ENCODE peak calls at places on chromosomes 3 and 15, in five cellular contexts. H is LoVo; G is stimulated activated CD4-positive, alpha-beta T cell treated with anti-CD3 and anti-CD28 coated beads, Interleukin-4, amount 100 ng/mL, for 48 hours; B is HEK293T; R is activated CD4-positive, alpha-beta T cell treated with anti-CD3 and anti-CD28 coated beads, Interleukin-2, amount 50 U/mL, for 48 hours. D is an unnamed sample.

GRCh38 chr3:184299488-184300376 is 691 bp downstream of the PSMD2 start:
- DNase-seq in H (no peak), G (no peak), B (no peak), R (no peak), D (peak; percentile 46)

GRCh38 chr3:160748226-160748625 is 7.8 kb upstream of the PPM1L start:
- DNase-seq in H (no peak), G (no peak), B (no peak), R (no peak), D (no peak)

GRCh38 chr3:102972350-102972749 is 537.5 kb downstream of the ZPLD1 start:
- DNase-seq in H (no peak), G (no peak), B (no peak), R (no peak), D (peak; percentile 9)

GRCh38 chr15:63049747-63050439 is 7.3 kb downstream of the TPM1 start:
- DNase-seq in H (no peak), G (no peak), B (no peak), R (no peak), D (peak; percentile 46)

GRCh38 chr15:61157933-61158332 is 71.2 kb downstream of the RORA start:
- DNase-seq in H (no peak), G (no peak), B (no peak), R (no peak), D (no peak)

GRCh38 chr3:87350367-87351199 is 74.2 kb upstream of the POU1F1 start:
- DNase-seq in H (peak; percentile 77), G (peak; percentile 4), B (peak; percentile 63), R (no peak), D (peak; percentile 60)

GRCh38 chr15:79099692-79100091 is 9.1 kb upstream of the RASGRF1 start:
- DNase-seq in H (no peak), G (no peak), B (no peak), R (no peak), D (peak; percentile 11)

GRCh38 chr15:26874774-26875475 is 8.1 kb downstream of the GABRA5 start:
- DNase-seq in H (no peak), G (no peak), B (no peak), R (no peak), D (no peak)

GRCh38 chr3:54223063-54223462 is 100.7 kb downstream of the CACNA2D3 start:
- DNase-seq in H (no peak), G (no peak), B (no peak), R (no peak), D (no peak)

GRCh38 chr15:23073890-23074631 is 34.7 kb upstream of the TUBGCP5 start:
- DNase-seq in H (peak; percentile 70), G (no peak), B (no peak), R (no peak), D (peak; percentile 6)

GRCh38 chr15:69462030-69462492 is 9.4 kb downstream of the RPLP1 start:
- DNase-seq in H (peak; percentile 41), G (no peak), B (no peak), R (no peak), D (no peak)

GRCh38 chr15:88938802-88939485 is 25.8 kb upstream of the MFGE8 start:
- DNase-seq in H (no peak), G (no peak), B (no peak), R (no peak), D (no peak)

GRCh38 chr15:56913670-56914069 is 4.8 kb upstream of the TCF12 start:
- DNase-seq in H (no peak), G (no peak), B (no peak), R (no peak), D (peak; percentile 39)

GRCh38 chr3:149547954-149548728 is 73.6 kb downstream of the TM4SF4 start:
- DNase-seq in H (no peak), G (no peak), B (no peak), R (no peak), D (peak; percentile 92)

GRCh38 chr15:70375006-70375409 is 277.3 kb upstream of the TLE3 start:
- DNase-seq in H (peak; percentile 19), G (no peak), B (no peak), R (no peak), D (peak; percentile 82)

GRCh38 chr3:16498130-16498890 is 15.2 kb downstream of the RFTN1 start:
- DNase-seq in H (no peak), G (no peak), B (no peak), R (no peak), D (no peak)

GRCh38 chr15:70870066-70870465 is 16.1 kb upstream of the LARP6 start:
- DNase-seq in H (no peak), G (no peak), B (no peak), R (no peak), D (peak; percentile 51)

GRCh38 chr3:10389995-10390394 is 69.1 kb upstream of the SEC13 start:
- DNase-seq in H (no peak), G (no peak), B (no peak), R (no peak), D (no peak)

GRCh38 chr3:49025005-49025792 is 3.3 kb downstream of the NDUFAF3 start:
- DNase-seq in H (no peak), G (no peak), B (no peak), R (no peak), D (no peak)

GRCh38 chr3:46926871-46927717 is 49.5 kb downstream of the CCDC12 start:
- DNase-seq in H (no peak), G (no peak), B (no peak), R (peak; percentile 27), D (no peak)

GRCh38 chr15:90557651-90558084 is 27.9 kb downstream of the CRTC3 start:
- DNase-seq in H (no peak), G (no peak), B (no peak), R (no peak), D (peak; percentile 91)

GRCh38 chr3:58989173-58989572 is 60.7 kb downstream of the CFAP20DC start:
- DNase-seq in H (no peak), G (no peak), B (no peak), R (no peak), D (no peak)

GRCh38 chr3:190063490-190063889 is 57.2 kb downstream of the P3H2 start:
- DNase-seq in H (no peak), G (no peak), B (no peak), R (no peak), D (no peak)

GRCh38 chr3:151146071-151146730 is 56.8 kb downstream of the GPR171 start:
- DNase-seq in H (peak; percentile 86), G (peak; percentile 35), B (peak; percentile 73), R (peak; percentile 62), D (peak; percentile 87)

GRCh38 chr3:100954990-100955389 is 38.2 kb downstream of the ABI3BP start:
- DNase-seq in H (no peak), G (no peak), B (no peak), R (no peak), D (peak; percentile 58)

GRCh38 chr3:138949445-138950005 is 2.5 kb downstream of the FOXL2NB start:
- DNase-seq in H (no peak), G (no peak), B (no peak), R (peak; percentile 11), D (no peak)

GRCh38 chr3:24614353-24614752 is 119.7 kb upstream of the THRB start:
- DNase-seq in H (no peak), G (no peak), B (no peak), R (no peak), D (no peak)

GRCh38 chr3:144162042-144162441 is 190.4 kb downstream of the DIPK2A start:
- DNase-seq in H (peak; percentile 19), G (no peak), B (no peak), R (no peak), D (peak; percentile 73)

GRCh38 chr3:76369170-76369569 is 583.8 kb upstream of the ZNF717 start:
- DNase-seq in H (no peak), G (no peak), B (peak; percentile 19), R (no peak), D (peak; percentile 33)

GRCh38 chr3:49500408-49501257 is 30.6 kb downstream of the DAG1 start:
- DNase-seq in H (peak; percentile 62), G (no peak), B (no peak), R (no peak), D (peak; percentile 90)

GRCh38 chr3:25259871-25260270 is 168.2 kb upstream of the RARB start:
- DNase-seq in H (no peak), G (no peak), B (no peak), R (no peak), D (peak; percentile 94)

GRCh38 chr3:152517517-152517916 is 248.8 kb downstream of the MBNL1 start:
- DNase-seq in H (no peak), G (no peak), B (no peak), R (no peak), D (no peak)

GRCh38 chr15:40891810-40892448 is 2.3 kb upstream of the VPS18 start:
- DNase-seq in H (peak; percentile 64), G (no peak), B (no peak), R (no peak), D (peak; percentile 71)

GRCh38 chr3:122189357-122189756 is 5.9 kb downstream of the CASR start:
- DNase-seq in H (no peak), G (no peak), B (no peak), R (no peak), D (no peak)

GRCh38 chr3:143934791-143935190 is 36.8 kb upstream of the DIPK2A start:
- DNase-seq in H (no peak), G (no peak), B (no peak), R (no peak), D (no peak)

GRCh38 chr15:78084359-78084750 is 6.8 kb upstream of the TBC1D2B start:
- DNase-seq in H (no peak), G (no peak), B (no peak), R (no peak), D (no peak)

GRCh38 chr3:17573396-17573795 is 169.0 kb downstream of the TBC1D5 start:
- DNase-seq in H (no peak), G (no peak), B (no peak), R (no peak), D (no peak)